ENCODE peak calls at places on chromosomes 13 and 19, in eight cellular contexts. E, S, F, D, N, B, U and H are unnamed samples.

GRCh38 chr13:30725331-30726085 is 9.8 kb upstream of the ALOX5AP start:
- DNase-seq in E (no peak), S (no peak), F (no peak), D (no peak), N (no peak), B (no peak), U (no peak), H (no peak)

GRCh38 chr13:75838366-75839017 is 202.4 kb downstream of the LMO7 start:
- DNase-seq in E (no peak), S (no peak), F (no peak), D (no peak), N (no peak), B (no peak), U (no peak), H (no peak)

GRCh38 chr19:29263305-29264080 is 50.5 kb upstream of the UQCRFS1 start:
- DNase-seq in E (no peak), S (peak), F (no peak), D (no peak), N (peak), B (no peak), U (peak), H (peak)

GRCh38 chr19:57171551-57172081 is 4.3 kb upstream of the DUXA start:
- DNase-seq in E (no peak), S (peak), F (no peak), D (no peak), N (peak), B (peak), U (peak), H (no peak)

GRCh38 chr13:40059540-40060232 is 404.2 kb downstream of the COG6 start:
- DNase-seq in E (peak), S (no peak), F (no peak), D (no peak), N (no peak), B (no peak), U (no peak), H (no peak)

GRCh38 chr19:35120492-35120891 is 4.9 kb downstream of the FXYD3 start:
- DNase-seq in E (no peak), S (no peak), F (no peak), D (no peak), N (no peak), B (no peak), U (no peak), H (no peak)

GRCh38 chr19:10961073-10961762 is 388 bp downstream of the SMARCA4 start:
- DNase-seq in E (no peak), S (peak), F (no peak), D (no peak), N (no peak), B (no peak), U (peak), H (no peak)

GRCh38 chr19:18915639-18916038 is 3.5 kb downstream of the COPE start:
- DNase-seq in E (no peak), S (no peak), F (peak), D (peak), N (peak), B (no peak), U (peak), H (no peak)

GRCh38 chr19:34096020-34096915 is 76.0 kb upstream of the LSM14A start:
- DNase-seq in E (no peak), S (peak), F (peak), D (peak), N (peak), B (no peak), U (peak), H (peak)

GRCh38 chr19:30118760-30119159 is 176.7 kb downstream of the URI1 start:
- DNase-seq in E (no peak), S (no peak), F (no peak), D (no peak), N (no peak), B (no peak), U (no peak), H (no peak)

GRCh38 chr19:37221136-37221535 is 3.1 kb downstream of the ZNF383 start:
- DNase-seq in E (no peak), S (no peak), F (no peak), D (no peak), N (no peak), B (no peak), U (no peak), H (no peak)

GRCh38 chr19:36213793-36214387 is 575 bp downstream of the ZNF565 start:
- DNase-seq in E (no peak), S (no peak), F (no peak), D (no peak), N (no peak), B (no peak), U (no peak), H (no peak)

GRCh38 chr19:48817585-48818124 is 6.8 kb upstream of the BCAT2 start:
- DNase-seq in E (no peak), S (no peak), F (no peak), D (no peak), N (no peak), B (no peak), U (no peak), H (no peak)

GRCh38 chr19:44644391-44645016 is 794 bp downstream of the PVR start:
- DNase-seq in E (no peak), S (peak), F (no peak), D (peak), N (peak), B (peak), U (peak), H (no peak)

GRCh38 chr19:2548966-2549365 is 73.0 kb downstream of the GADD45B start:
- DNase-seq in E (no peak), S (no peak), F (no peak), D (no peak), N (no peak), B (no peak), U (no peak), H (no peak)
- H3K9ac ChIP-seq in E (no peak), S (no peak), F (no peak), D (no peak), N (no peak), B (no peak), U (no peak), H (no peak)

GRCh38 chr13:113819341-113819730 is 44.5 kb downstream of the GAS6 start:
- DNase-seq in E (no peak), S (no peak), F (no peak), D (no peak), N (no peak), B (no peak), U (no peak), H (no peak)

GRCh38 chr13:113822266-113822665 is 41.6 kb downstream of the GAS6 start:
- DNase-seq in E (no peak), S (no peak), F (no peak), D (no peak), N (no peak), B (no peak), U (no peak), H (no peak)

GRCh38 chr13:113819731-113820715 is 43.9 kb downstream of the GAS6 start:
- DNase-seq in E (no peak), S (no peak), F (no peak), D (no peak), N (no peak), B (no peak), U (no peak), H (no peak)

GRCh38 chr13:113821847-113822246 is 42.0 kb downstream of the GAS6 start:
- DNase-seq in E (no peak), S (no peak), F (no peak), D (no peak), N (no peak), B (no peak), U (no peak), H (no peak)

DNA sequence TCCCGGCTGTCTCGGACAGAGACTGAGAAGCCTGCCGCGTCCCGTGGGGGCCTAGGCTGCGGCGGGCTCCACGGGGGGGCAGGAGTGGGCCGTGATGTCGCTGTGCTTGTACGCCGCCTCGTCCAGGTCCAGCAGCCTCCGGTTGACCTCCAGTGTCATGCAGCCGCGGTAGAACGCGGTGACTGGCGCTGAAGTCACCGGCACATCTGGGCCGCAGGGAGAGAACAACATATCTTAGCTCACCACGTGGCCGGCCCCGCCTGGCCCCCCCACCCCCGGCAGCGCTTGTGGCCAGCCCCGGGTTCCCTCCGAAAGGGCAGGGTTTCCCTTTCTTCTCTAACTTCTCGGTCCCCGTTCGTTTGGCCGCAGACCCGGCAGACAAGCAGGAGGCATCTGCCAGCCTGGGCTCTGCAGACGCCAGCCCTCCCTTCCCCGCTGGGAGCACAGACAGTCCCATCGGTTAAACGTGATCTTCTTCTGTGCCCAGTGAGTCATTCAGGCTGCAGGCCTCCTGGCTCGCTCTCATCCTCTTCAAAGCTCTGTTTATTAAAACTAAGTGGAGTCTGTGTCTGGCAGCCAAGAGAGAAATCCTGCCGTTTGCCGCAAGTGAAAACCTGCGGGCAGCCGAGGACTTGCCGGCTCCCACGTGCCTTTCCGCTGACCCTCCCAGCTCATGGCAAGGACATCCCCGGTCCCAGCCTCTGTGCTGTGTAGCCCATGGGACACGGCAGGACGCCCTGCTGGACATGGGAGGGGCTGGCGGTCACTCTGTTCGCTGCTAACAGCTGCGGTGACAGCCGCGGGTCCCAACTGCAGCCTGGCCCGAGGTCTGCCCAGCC is 42.8 kb downstream of the GAS6 start:
- DNase-seq in E (no peak), S (peak), F (no peak), D (peak), N (no peak), B (no peak), U (peak), H (no peak)
- TF ChIP-seq POLR2AphosphoS5 in E (no peak), S (no peak), F (no peak), D (no peak), N (no peak), B (no peak), U (peak), H (no peak)

DNA sequence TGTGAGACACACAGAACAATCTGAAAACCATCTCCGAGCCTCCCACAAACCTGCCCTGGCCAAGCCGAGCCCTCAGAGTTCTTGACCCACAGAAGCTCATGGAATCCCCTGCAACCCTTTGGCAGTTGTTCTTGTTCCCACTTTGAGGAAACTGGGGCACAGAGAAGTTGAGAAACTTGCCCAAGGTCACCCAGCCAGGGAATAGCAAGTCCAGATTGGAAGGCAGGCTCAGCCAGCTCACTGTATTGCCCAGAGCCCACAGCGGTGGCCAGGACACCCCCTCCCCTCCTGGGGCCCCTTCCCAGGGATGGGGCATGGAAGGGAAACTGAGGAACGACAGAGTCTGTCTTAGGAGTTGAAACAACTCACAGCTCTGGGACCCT is 1.8 kb downstream of the ZSWIM4 start:
- DNase-seq in E (no peak), S (no peak), F (no peak), D (no peak), N (no peak), B (no peak), U (no peak), H (no peak)
- H3K4me3 ChIP-seq in E (peak), S (no peak), F (peak), D (peak), N (no peak), B (no peak), U (peak), H (no peak)

GRCh38 chr13:52650731-52651130 is 1.9 kb upstream of the SUGT1 start:
- DNase-seq in E (no peak), S (peak), F (no peak), D (peak), N (no peak), B (no peak), U (no peak), H (no peak)
- H3K9ac ChIP-seq in E (peak), S (peak), F (peak), D (peak), N (peak), B (no peak), U (peak), H (peak)

DNA sequence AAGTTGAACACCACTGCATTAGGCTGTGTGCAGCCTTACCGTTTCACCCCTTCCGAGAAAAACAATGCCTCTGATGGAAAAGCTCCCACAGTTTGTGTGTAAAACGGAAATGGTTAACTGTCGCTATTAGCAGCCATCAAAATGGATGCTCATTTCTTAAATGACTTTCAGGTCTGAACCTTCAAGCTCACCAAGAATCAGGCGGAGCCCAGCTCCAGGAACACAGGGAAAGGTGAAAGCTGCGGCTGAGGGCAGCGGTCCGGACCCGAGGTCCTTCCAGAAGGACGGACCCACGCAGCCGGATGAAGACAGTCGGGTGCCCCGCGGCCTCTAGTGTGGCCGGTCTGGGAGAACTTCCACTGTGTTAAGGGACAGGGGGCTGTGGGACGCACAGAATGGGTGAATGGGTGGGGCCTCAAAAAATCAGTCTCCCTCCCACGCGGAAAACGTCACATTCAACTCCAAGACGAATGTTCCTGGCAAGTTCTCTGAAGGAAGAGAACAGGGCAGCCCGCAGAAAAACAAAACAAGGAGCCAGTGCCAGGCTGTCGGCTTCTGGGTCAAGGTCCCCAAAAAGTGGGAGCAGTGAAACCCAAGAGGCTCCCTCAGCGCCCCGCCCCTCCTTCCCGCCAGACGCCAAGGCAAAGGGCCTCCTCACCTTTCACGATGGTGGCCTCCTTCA is 4.9 kb downstream of the IRS2 start:
- DNase-seq in E (no peak), S (no peak), F (no peak), D (no peak), N (no peak), B (no peak), U (peak), H (no peak)
- TF ChIP-seq POLR2AphosphoS5 in E (no peak), S (no peak), F (no peak), D (no peak), N (no peak), B (no peak), U (peak), H (no peak)

DNA sequence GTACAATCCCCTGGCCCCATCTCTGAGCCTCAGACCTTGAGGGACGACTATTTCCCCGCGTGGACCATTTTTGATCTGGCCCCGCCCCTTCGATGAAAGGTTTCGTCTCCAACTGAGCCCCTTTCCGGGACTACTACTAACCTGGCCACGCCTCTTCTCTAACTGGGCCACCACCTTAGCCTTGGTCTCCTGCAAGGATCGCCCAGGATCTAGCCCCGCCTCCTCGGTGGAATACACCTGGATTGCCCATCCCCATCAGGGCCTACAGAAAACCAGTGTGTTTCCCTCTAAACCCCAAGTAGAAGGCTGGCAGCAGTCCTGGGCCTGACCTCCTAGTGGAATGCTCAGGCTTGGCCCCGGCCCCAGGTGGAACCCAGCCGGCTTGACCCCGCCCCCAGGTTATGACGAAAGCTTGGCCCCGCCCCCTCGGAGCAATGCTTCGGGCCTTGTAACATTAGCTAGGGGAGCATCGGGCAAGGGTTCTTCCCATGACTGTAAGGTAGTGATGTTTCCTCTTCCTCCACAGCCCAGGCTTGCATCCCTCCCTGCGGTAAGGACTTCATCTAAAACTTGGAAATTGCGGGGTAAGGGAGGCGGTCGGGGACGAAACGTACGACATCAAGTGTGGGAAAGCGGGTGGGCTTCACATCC is 9.1 kb downstream of the SPACA6 start:
- DNase-seq in E (no peak), S (peak), F (no peak), D (peak), N (no peak), B (peak), U (peak), H (no peak)
- H3K4me3 ChIP-seq in E (no peak), S (peak), F (no peak), D (no peak), N (no peak), B (peak), U (no peak), H (no peak)

GRCh38 chr19:861756-862528 is 2.5 kb downstream of the CFD start:
- DNase-seq in E (no peak), S (peak), F (peak), D (no peak), N (peak), B (peak), U (peak), H (no peak)

GRCh38 chr19:861099-861755 is 1.8 kb downstream of the CFD start:
- DNase-seq in E (no peak), S (no peak), F (no peak), D (no peak), N (no peak), B (no peak), U (no peak), H (no peak)

GRCh38 chr19:860481-861098 is 1.1 kb downstream of the CFD start:
- DNase-seq in E (no peak), S (peak), F (peak), D (no peak), N (peak), B (no peak), U (peak), H (no peak)

GRCh38 chr19:858284-858683 is 1.2 kb upstream of the CFD start:
- DNase-seq in E (no peak), S (no peak), F (no peak), D (no peak), N (no peak), B (no peak), U (no peak), H (no peak)

DNA sequence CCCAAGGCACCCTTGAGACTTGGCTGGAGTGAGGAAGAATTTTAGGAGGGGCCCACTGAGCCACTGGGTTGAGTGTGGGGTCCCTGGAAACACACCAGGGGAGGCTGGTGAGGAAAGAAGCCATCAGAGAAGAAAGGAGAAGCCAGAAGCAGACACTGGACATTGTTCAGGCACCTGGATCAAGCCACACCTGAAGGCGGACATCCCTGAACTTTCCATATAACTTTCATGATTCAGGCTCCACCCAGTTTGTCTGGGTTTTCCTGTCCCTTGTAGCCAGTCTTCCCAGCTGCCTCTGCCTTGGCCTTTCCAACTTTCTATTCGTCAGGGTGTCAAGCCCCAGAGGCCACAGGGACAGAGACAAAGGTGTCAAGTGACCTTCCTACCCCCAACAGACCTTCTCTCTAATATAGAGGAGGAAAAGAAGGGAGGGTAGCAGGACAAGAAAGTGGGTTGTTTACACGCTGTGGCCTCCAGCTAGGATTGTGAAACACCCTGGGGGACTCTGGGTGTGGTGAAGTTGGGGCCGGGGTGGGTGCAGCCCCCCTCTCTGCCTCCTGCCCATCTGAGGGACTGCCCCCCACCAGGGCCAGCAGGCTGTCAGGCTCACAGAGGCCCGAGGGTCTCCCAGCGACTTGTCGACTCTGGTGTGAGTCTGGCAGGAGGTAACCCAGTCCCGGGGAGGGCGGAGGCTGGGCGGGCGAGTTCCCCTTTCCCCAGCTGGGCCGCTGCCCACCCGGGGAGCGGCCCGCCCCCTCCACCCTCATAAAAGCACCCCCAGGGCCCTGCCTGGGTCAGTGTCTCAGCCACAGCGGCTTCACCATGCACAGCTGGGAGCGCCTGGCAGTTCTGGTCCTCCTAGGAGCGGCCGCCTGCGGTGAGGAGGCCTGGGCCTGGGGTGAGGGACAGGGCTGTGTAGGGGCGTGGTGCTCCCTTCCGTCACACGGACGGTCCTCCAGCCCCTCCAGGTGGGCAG is at the start of gene CFD:
- DNase-seq in E (no peak), S (peak), F (no peak), D (no peak), N (no peak), B (no peak), U (peak), H (no peak)
- H3K9ac ChIP-seq in E (no peak), S (peak), F (peak), D (no peak), N (peak), B (no peak), U (no peak), H (peak)